ENCODE peak calls at places on chromosomes 12 and 14, in eight cellular contexts. One of them, this sample, is unnamed. For H3K27me3 and H3K4me1, the result is how much of the 10 kb centered on the place peaks cover.

GRCh38 chr12:60123443-60124000 is 527.7 kb downstream of the SLC16A7 start:
- DNase-seq in body of pancreas: no peak
- DNase-seq in astrocyte: peak
- DNase-seq in CD8-positive, alpha-beta memory T cell: no peak
- DNase-seq in cardiac muscle cell: no peak
- DNase-seq in psoas muscle: no peak
- DNase-seq in HAP-1: peak
- DNase-seq in GM12878: no peak
- DNase-seq in this sample: no peak

GRCh38 chr12:52271157-52271556 is 3.3 kb upstream of the KRT86 start:
- DNase-seq in astrocyte: no peak
- DNase-seq in HAP-1: no peak
- DNase-seq in CD8-positive, alpha-beta memory T cell: no peak
- DNase-seq in body of pancreas: no peak
- DNase-seq in GM12878: no peak
- DNase-seq in cardiac muscle cell: peak
- DNase-seq in psoas muscle: no peak
- DNase-seq in this sample: no peak

GRCh38 chr12:66365718-66366485 is 63.6 kb downstream of the HELB start:
- DNase-seq in CD8-positive, alpha-beta memory T cell: no peak
- DNase-seq in body of pancreas: no peak
- DNase-seq in HAP-1: no peak
- DNase-seq in psoas muscle: no peak
- DNase-seq in cardiac muscle cell: peak
- DNase-seq in astrocyte: no peak
- DNase-seq in GM12878: no peak
- DNase-seq in this sample: no peak

GRCh38 chr14:63200767-63201166 is 3.5 kb upstream of the RHOJ start:
- DNase-seq in cardiac muscle cell: no peak
- DNase-seq in body of pancreas: no peak
- DNase-seq in CD8-positive, alpha-beta memory T cell: no peak
- DNase-seq in psoas muscle: no peak
- DNase-seq in GM12878: no peak
- DNase-seq in astrocyte: no peak
- DNase-seq in HAP-1: no peak
- DNase-seq in this sample: no peak

GRCh38 chr12:85575115-85576096 is 260.8 kb downstream of the RASSF9 start:
- DNase-seq in HAP-1: peak
- DNase-seq in cardiac muscle cell: peak
- DNase-seq in GM12878: peak
- DNase-seq in astrocyte: peak
- DNase-seq in psoas muscle: no peak
- DNase-seq in CD8-positive, alpha-beta memory T cell: no peak
- DNase-seq in body of pancreas: peak
- DNase-seq in this sample: peak

GRCh38 chr12:109501299-109501698 is 23.9 kb downstream of the UBE3B start:
- DNase-seq in HAP-1: no peak
- DNase-seq in body of pancreas: no peak
- DNase-seq in astrocyte: no peak
- DNase-seq in psoas muscle: no peak
- DNase-seq in GM12878: no peak
- DNase-seq in cardiac muscle cell: no peak
- DNase-seq in CD8-positive, alpha-beta memory T cell: no peak
- DNase-seq in this sample: no peak

GRCh38 chr12:125453751-125454150 is 388.5 kb downstream of the AACS start:
- DNase-seq in body of pancreas: no peak
- DNase-seq in psoas muscle: no peak
- DNase-seq in HAP-1: no peak
- DNase-seq in CD8-positive, alpha-beta memory T cell: no peak
- DNase-seq in astrocyte: no peak
- DNase-seq in cardiac muscle cell: no peak
- DNase-seq in GM12878: no peak
- DNase-seq in this sample: no peak

GRCh38 chr12:104171785-104172563 is 34.0 kb upstream of the NFYB start:
- DNase-seq in astrocyte: no peak
- DNase-seq in cardiac muscle cell: no peak
- DNase-seq in body of pancreas: no peak
- DNase-seq in psoas muscle: no peak
- DNase-seq in HAP-1: no peak
- DNase-seq in CD8-positive, alpha-beta memory T cell: no peak
- DNase-seq in GM12878: no peak
- DNase-seq in this sample: no peak

GRCh38 chr12:113052326-113052725 is 4.2 kb upstream of the DTX1 start:
- DNase-seq in body of pancreas: no peak
- DNase-seq in GM12878: no peak
- DNase-seq in cardiac muscle cell: no peak
- DNase-seq in HAP-1: no peak
- DNase-seq in astrocyte: no peak
- DNase-seq in CD8-positive, alpha-beta memory T cell: no peak
- DNase-seq in psoas muscle: no peak
- DNase-seq in this sample: no peak

GRCh38 chr12:113056631-113057488 is at the start of gene DTX1:
- DNase-seq in psoas muscle: peak
- DNase-seq in astrocyte: no peak
- DNase-seq in GM12878: no peak
- DNase-seq in cardiac muscle cell: peak
- DNase-seq in body of pancreas: peak
- DNase-seq in CD8-positive, alpha-beta memory T cell: peak
- DNase-seq in HAP-1: no peak
- DNase-seq in this sample: peak

GRCh38 chr12:113055594-113056380 is 743 bp upstream of the DTX1 start:
- DNase-seq in CD8-positive, alpha-beta memory T cell: no peak
- DNase-seq in cardiac muscle cell: no peak
- DNase-seq in body of pancreas: no peak
- DNase-seq in psoas muscle: no peak
- DNase-seq in astrocyte: no peak
- DNase-seq in GM12878: no peak
- DNase-seq in HAP-1: no peak
- DNase-seq in this sample: no peak

GRCh38 chr12:113056381-113056630 is 224 bp upstream of the DTX1 start:
- DNase-seq in astrocyte: no peak
- DNase-seq in GM12878: no peak
- DNase-seq in body of pancreas: no peak
- DNase-seq in CD8-positive, alpha-beta memory T cell: no peak
- DNase-seq in HAP-1: no peak
- DNase-seq in psoas muscle: no peak
- DNase-seq in cardiac muscle cell: no peak
- DNase-seq in this sample: no peak

GRCh38 chr12:113054948-113055486 is 1.5 kb upstream of the DTX1 start:
- DNase-seq in body of pancreas: no peak
- DNase-seq in CD8-positive, alpha-beta memory T cell: no peak
- DNase-seq in HAP-1: no peak
- DNase-seq in astrocyte: no peak
- DNase-seq in cardiac muscle cell: no peak
- DNase-seq in psoas muscle: no peak
- DNase-seq in GM12878: no peak
- DNase-seq in this sample: no peak
- H3K27me3 ChIP-seq in body of pancreas: under half
- H3K27me3 ChIP-seq in CD8-positive, alpha-beta memory T cell: under half
- H3K27me3 ChIP-seq in HAP-1: under half
- H3K27me3 ChIP-seq in astrocyte: under half
- H3K27me3 ChIP-seq in cardiac muscle cell: half or more
- H3K27me3 ChIP-seq in psoas muscle: under half
- H3K27me3 ChIP-seq in GM12878: under half
- H3K27me3 ChIP-seq in this sample: under half

GRCh38 chr12:751192-751827 is 1.1 kb upstream of the WNK1 start:
- DNase-seq in astrocyte: peak
- DNase-seq in body of pancreas: peak
- DNase-seq in cardiac muscle cell: peak
- DNase-seq in HAP-1: peak
- DNase-seq in CD8-positive, alpha-beta memory T cell: peak
- DNase-seq in GM12878: peak
- DNase-seq in psoas muscle: peak
- DNase-seq in this sample: peak
- H3K4me1 ChIP-seq in astrocyte: under half
- H3K4me1 ChIP-seq in body of pancreas: under half
- H3K4me1 ChIP-seq in cardiac muscle cell: under half
- H3K4me1 ChIP-seq in HAP-1: under half
- H3K4me1 ChIP-seq in CD8-positive, alpha-beta memory T cell: under half
- H3K4me1 ChIP-seq in GM12878: under half
- H3K4me1 ChIP-seq in psoas muscle: under half
- H3K4me1 ChIP-seq in this sample: under half

DNA sequence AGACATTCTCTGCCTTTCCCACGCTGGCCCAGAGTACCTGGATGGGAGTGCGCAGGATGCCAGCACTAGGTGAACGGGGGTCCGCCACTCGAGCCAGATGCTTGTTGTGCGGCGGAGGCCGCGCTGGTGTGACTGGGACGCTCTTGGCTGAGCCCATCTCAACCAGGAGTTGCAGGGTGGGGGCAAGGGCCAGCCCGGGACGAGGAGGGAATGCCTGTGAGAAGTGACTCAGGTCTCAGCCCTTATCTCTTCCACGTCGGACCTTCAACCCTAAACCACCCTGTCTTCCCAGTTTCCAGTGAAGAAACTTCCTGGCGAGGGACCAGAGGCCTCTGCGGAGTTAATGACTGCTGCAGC is 312 bp downstream of the CDCA3 start:
- DNase-seq in body of pancreas: no peak
- DNase-seq in astrocyte: no peak
- DNase-seq in HAP-1: no peak
- DNase-seq in GM12878: no peak
- DNase-seq in CD8-positive, alpha-beta memory T cell: no peak
- DNase-seq in cardiac muscle cell: no peak
- DNase-seq in psoas muscle: peak
- DNase-seq in this sample: no peak
- H3K4me3 ChIP-seq in body of pancreas: no peak
- H3K4me3 ChIP-seq in astrocyte: peak
- H3K4me3 ChIP-seq in HAP-1: peak
- H3K4me3 ChIP-seq in GM12878: peak
- H3K4me3 ChIP-seq in CD8-positive, alpha-beta memory T cell: no peak
- H3K4me3 ChIP-seq in cardiac muscle cell: peak
- H3K4me3 ChIP-seq in psoas muscle: peak
- H3K4me3 ChIP-seq in this sample: peak

GRCh38 chr12:65016881-65017650 is 104.0 kb downstream of the WIF1 start:
- DNase-seq in HAP-1: no peak
- DNase-seq in body of pancreas: no peak
- DNase-seq in cardiac muscle cell: no peak
- DNase-seq in CD8-positive, alpha-beta memory T cell: no peak
- DNase-seq in psoas muscle: no peak
- DNase-seq in astrocyte: no peak
- DNase-seq in GM12878: no peak
- DNase-seq in this sample: no peak
- H3K27me3 ChIP-seq in HAP-1: under half
- H3K27me3 ChIP-seq in body of pancreas: under half
- H3K27me3 ChIP-seq in cardiac muscle cell: under half
- H3K27me3 ChIP-seq in CD8-positive, alpha-beta memory T cell: under half
- H3K27me3 ChIP-seq in psoas muscle: under half
- H3K27me3 ChIP-seq in astrocyte: under half
- H3K27me3 ChIP-seq in GM12878: under half
- H3K27me3 ChIP-seq in this sample: under half

GRCh38 chr14:99259327-99259726 is 12.7 kb downstream of the BCL11B start:
- DNase-seq in HAP-1: no peak
- DNase-seq in psoas muscle: no peak
- DNase-seq in body of pancreas: no peak
- DNase-seq in CD8-positive, alpha-beta memory T cell: peak
- DNase-seq in cardiac muscle cell: no peak
- DNase-seq in astrocyte: no peak
- DNase-seq in GM12878: no peak
- DNase-seq in this sample: no peak

GRCh38 chr14:99258884-99259283 is 13.1 kb downstream of the BCL11B start:
- DNase-seq in HAP-1: no peak
- DNase-seq in cardiac muscle cell: no peak
- DNase-seq in CD8-positive, alpha-beta memory T cell: no peak
- DNase-seq in GM12878: no peak
- DNase-seq in body of pancreas: no peak
- DNase-seq in psoas muscle: no peak
- DNase-seq in astrocyte: no peak
- DNase-seq in this sample: no peak

GRCh38 chr14:99257122-99257672 is 14.8 kb downstream of the BCL11B start:
- DNase-seq in psoas muscle: no peak
- DNase-seq in CD8-positive, alpha-beta memory T cell: no peak
- DNase-seq in astrocyte: no peak
- DNase-seq in body of pancreas: no peak
- DNase-seq in HAP-1: no peak
- DNase-seq in cardiac muscle cell: no peak
- DNase-seq in GM12878: no peak
- DNase-seq in this sample: no peak

GRCh38 chr14:99257673-99258221 is 14.2 kb downstream of the BCL11B start:
- DNase-seq in GM12878: no peak
- DNase-seq in body of pancreas: no peak
- DNase-seq in astrocyte: no peak
- DNase-seq in HAP-1: no peak
- DNase-seq in cardiac muscle cell: no peak
- DNase-seq in CD8-positive, alpha-beta memory T cell: peak
- DNase-seq in psoas muscle: no peak
- DNase-seq in this sample: no peak

GRCh38 chr14:99258341-99258781 is 13.6 kb downstream of the BCL11B start:
- DNase-seq in astrocyte: no peak
- DNase-seq in CD8-positive, alpha-beta memory T cell: peak
- DNase-seq in GM12878: no peak
- DNase-seq in psoas muscle: no peak
- DNase-seq in body of pancreas: no peak
- DNase-seq in HAP-1: no peak
- DNase-seq in cardiac muscle cell: no peak
- DNase-seq in this sample: no peak
- H3K4me1 ChIP-seq in astrocyte: under half
- H3K4me1 ChIP-seq in CD8-positive, alpha-beta memory T cell: half or more
- H3K4me1 ChIP-seq in GM12878: under half
- H3K4me1 ChIP-seq in psoas muscle: under half
- H3K4me1 ChIP-seq in body of pancreas: under half
- H3K4me1 ChIP-seq in HAP-1: under half
- H3K4me1 ChIP-seq in cardiac muscle cell: under half
- H3K4me1 ChIP-seq in this sample: under half

DNA sequence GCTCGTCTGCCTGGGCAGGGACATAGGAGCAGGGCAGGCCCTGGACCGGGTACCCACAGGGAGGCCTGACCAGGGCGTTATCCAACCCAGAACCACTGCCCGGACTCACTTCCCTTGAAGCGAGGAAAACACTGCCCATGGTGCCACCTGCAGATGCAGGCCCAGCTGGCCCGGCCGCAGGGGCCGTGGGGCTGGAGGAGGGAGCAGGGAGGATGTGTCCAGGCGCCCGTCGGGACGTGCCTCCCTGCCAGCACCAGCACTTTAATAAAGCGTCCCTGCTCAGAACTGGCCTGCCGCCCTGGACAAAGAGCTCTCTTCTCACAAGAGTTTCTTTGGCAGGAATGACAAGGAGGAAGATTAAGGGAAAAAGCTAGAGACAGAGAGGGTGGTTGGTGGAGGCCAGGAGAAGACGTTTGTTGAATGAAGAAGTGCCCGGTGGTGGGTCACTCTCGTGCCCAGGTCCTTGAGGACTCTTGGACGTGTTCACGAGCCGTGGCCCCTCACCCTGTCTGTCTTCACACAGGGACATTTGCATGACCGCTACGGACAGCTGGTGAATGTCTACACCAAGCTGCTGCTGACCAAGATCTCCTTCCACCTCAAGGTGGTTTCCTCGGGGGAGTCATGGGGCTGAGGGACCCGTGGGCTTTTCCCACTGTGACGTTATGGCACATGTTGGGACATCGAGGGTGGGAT is 14.2 kb downstream of the HIP1R start:
- DNase-seq in cardiac muscle cell: no peak
- DNase-seq in HAP-1: no peak
- DNase-seq in body of pancreas: no peak
- DNase-seq in psoas muscle: peak
- DNase-seq in astrocyte: no peak
- DNase-seq in GM12878: no peak
- DNase-seq in CD8-positive, alpha-beta memory T cell: no peak
- DNase-seq in this sample: peak
- H3K4me3 ChIP-seq in cardiac muscle cell: no peak
- H3K4me3 ChIP-seq in HAP-1: no peak
- H3K4me3 ChIP-seq in body of pancreas: no peak
- H3K4me3 ChIP-seq in psoas muscle: no peak
- H3K4me3 ChIP-seq in astrocyte: no peak
- H3K4me3 ChIP-seq in GM12878: no peak
- H3K4me3 ChIP-seq in CD8-positive, alpha-beta memory T cell: no peak
- H3K4me3 ChIP-seq in this sample: no peak